ENCODE peak calls at places on chromosomes 11 and 22, in six cellular contexts. K is mucosa of descending colon; S is body of pancreas; D is CD8-positive, alpha-beta T cell; C is lower lobe of right lung; B is CD8-positive, alpha-beta memory T cell. W is an unnamed sample.

GRCh38 chr11:2586091-2586792 is 113.6 kb downstream of the KCNQ1OT1 start:
- DNase-seq in K (no peak), S (peak; percentile 9), D (no peak), C (peak; percentile 30), B (no peak), W (no peak)

GRCh38 chr11:88555829-88556202 is 218.3 kb upstream of the CTSC start:
- DNase-seq in K (no peak), S (no peak), D (no peak), C (no peak), B (no peak), W (no peak)

GRCh38 chr11:84686726-84687125 is 940.4 kb downstream of the DLG2 start:
- DNase-seq in K (no peak), S (no peak), D (no peak), C (no peak), B (no peak), W (no peak)

GRCh38 chr11:116840224-116840745 is 2.9 kb upstream of the APOA1 start:
- DNase-seq in K (no peak), S (no peak), D (no peak), C (no peak), B (no peak), W (no peak)

GRCh38 chr11:62702241-62702640 is 5.0 kb downstream of the BSCL2 start:
- DNase-seq in K (peak; percentile 12), S (no peak), D (no peak), C (no peak), B (no peak), W (no peak)

GRCh38 chr11:34002420-34002819 is 49.1 kb upstream of the CAPRIN1 start:
- DNase-seq in K (no peak), S (peak; percentile 26), D (no peak), C (no peak), B (no peak), W (peak; percentile 11)

GRCh38 chr11:117831661-117832415 is 7.3 kb upstream of the FXYD2 start:
- DNase-seq in K (peak; percentile 27), S (no peak), D (no peak), C (no peak), B (no peak), W (no peak)

GRCh38 chr22:30292069-30292970 is 3.0 kb upstream of the CASTOR1 start:
- DNase-seq in K (no peak), S (no peak), D (no peak), C (no peak), B (no peak), W (no peak)

GRCh38 chr11:43984039-43984438 is 41.6 kb downstream of the C11orf96 start:
- DNase-seq in K (no peak), S (no peak), D (no peak), C (no peak), B (no peak), W (no peak)

GRCh38 chr11:116073854-116074837 is 569.9 kb upstream of the CADM1 start:
- DNase-seq in K (no peak), S (no peak), D (no peak), C (no peak), B (no peak), W (peak; percentile 77)

DNA sequence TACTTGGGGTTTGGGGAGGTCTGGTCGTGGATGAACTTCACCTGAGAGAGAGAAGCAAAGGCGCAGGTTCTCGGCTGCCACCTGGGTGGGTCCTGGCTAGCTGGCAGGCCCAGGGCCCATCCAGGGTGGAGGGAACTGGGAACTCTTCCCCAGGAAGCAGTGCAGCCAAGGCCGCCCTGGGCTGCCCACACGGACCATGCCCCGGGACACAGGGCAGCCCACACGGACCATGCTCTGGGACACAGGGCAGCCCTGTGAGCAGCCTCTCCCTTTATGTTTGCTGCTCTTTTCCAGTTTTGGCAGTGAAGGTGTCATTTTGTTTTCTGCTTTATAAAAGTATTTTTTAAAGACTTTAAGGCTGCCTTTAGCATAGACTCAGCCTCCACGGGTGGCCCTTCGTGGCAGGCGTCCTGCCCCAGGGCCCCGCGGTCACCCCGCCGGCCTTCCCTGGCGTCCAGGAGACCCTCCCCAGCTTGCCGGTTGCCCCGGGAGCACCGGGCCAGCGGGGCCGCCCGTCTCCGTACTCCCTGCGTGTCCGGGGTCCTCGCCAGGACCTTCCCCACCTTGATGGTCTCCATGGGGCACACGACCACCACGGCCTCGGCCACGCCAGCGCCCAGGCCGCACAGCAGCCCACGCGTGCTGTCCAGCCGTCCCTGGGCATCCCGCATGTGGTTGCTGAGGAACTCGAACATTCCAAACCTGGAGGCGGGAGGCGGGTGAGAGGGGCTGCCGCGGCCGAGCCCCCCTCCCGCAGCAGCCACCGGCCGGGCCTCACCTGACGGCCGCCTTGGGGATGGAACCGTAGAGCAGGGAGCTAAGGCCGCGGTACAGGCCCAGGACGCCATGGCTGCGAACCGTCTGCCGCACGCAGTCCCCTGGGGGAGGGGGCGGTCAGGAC is 1.1 kb downstream of the SLC25A1 start:
- DNase-seq in K (peak; percentile 63), S (no peak), D (no peak), C (no peak), B (no peak), W (no peak)
- H3K4me1 ChIP-seq in K (peaks cover 32% of the 10 kb centered on the region), S (peaks cover 64% of the 10 kb centered on the region), D (peaks cover 29% of the 10 kb centered on the region), C (peaks cover 42% of the 10 kb centered on the region), B (peaks cover 28% of the 10 kb centered on the region), W (peaks cover 39% of the 10 kb centered on the region)

GRCh38 chr22:46046299-46046685 is 69.3 kb upstream of the WNT7B start:
- DNase-seq in K (peak; percentile 42), S (no peak), D (no peak), C (peak; percentile 38), B (no peak), W (no peak)

GRCh38 chr22:46043816-46044717 is 67.1 kb upstream of the WNT7B start:
- DNase-seq in K (no peak), S (peak; percentile 66), D (no peak), C (peak; percentile 60), B (peak; percentile 8), W (peak; percentile 13)

GRCh38 chr22:46045459-46046298 is 68.7 kb upstream of the WNT7B start:
- DNase-seq in K (peak; percentile 61), S (peak; percentile 80), D (no peak), C (peak; percentile 47), B (no peak), W (no peak)

GRCh38 chr22:46043339-46043738 is 66.4 kb upstream of the WNT7B start:
- DNase-seq in K (no peak), S (peak; percentile 6), D (no peak), C (peak; percentile 16), B (no peak), W (no peak)

DNA sequence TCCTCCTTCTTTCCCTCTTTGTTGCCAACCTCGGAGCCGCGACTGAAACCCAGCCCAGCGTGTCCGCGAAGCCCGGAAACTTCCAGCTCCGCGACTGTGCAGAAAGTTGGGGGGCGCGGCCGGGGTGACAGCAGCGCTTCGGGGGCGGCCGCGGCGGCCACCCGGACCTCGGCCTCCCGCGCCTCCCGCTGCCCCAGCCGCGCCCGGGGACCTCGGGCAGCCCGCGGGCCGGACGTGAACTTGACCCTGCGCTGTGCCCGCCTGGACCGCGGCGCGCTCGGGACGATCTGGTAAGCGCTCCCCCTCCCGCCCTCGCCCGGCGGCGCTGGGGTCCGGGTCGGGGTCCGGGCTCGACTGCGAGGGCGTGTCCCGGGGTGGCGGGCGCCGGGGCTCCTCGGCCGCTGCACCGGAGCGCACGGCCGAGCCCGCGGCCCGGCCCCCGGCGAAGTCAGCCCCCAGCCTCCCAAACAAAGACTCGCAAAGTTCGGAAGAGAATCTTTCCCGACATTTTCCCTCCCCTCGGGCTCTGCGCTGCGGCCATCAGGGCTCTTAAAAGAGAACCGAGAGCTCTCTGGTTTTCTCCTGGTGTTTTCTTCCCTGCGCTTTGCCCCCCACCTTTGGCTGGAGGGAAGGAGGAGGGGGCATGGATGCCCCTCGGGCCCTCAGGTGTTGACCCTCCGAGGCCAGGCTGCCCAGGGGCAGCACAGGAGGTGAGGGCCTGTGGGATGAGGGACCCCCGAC is 67.9 kb upstream of the WNT7B start:
- DNase-seq in K (no peak), S (peak; percentile 12), D (no peak), C (peak; percentile 69), B (peak; percentile 22), W (peak; percentile 8)
- H3K4me3 ChIP-seq in K (peak overlapping the region; percentile 30), S (no peak overlapping the region), D (peak overlapping the region; percentile 53), C (peak overlapping the region; percentile 64), B (peak overlapping the region; percentile 69), W (peak overlapping the region; percentile 27)

GRCh38 chr22:31953251-31953650 is 8.9 kb downstream of the YWHAH start:
- DNase-seq in K (no peak), S (no peak), D (no peak), C (no peak), B (no peak), W (no peak)

GRCh38 chr22:31950226-31950625 is 5.9 kb downstream of the YWHAH start:
- DNase-seq in K (no peak), S (no peak), D (no peak), C (no peak), B (no peak), W (no peak)

GRCh38 chr22:31952094-31952401 is 7.7 kb downstream of the YWHAH start:
- DNase-seq in K (no peak), S (no peak), D (no peak), C (no peak), B (no peak), W (no peak)

GRCh38 chr22:31952459-31952858 is 8.1 kb downstream of the YWHAH start:
- DNase-seq in K (no peak), S (no peak), D (no peak), C (no peak), B (no peak), W (no peak)

DNA sequence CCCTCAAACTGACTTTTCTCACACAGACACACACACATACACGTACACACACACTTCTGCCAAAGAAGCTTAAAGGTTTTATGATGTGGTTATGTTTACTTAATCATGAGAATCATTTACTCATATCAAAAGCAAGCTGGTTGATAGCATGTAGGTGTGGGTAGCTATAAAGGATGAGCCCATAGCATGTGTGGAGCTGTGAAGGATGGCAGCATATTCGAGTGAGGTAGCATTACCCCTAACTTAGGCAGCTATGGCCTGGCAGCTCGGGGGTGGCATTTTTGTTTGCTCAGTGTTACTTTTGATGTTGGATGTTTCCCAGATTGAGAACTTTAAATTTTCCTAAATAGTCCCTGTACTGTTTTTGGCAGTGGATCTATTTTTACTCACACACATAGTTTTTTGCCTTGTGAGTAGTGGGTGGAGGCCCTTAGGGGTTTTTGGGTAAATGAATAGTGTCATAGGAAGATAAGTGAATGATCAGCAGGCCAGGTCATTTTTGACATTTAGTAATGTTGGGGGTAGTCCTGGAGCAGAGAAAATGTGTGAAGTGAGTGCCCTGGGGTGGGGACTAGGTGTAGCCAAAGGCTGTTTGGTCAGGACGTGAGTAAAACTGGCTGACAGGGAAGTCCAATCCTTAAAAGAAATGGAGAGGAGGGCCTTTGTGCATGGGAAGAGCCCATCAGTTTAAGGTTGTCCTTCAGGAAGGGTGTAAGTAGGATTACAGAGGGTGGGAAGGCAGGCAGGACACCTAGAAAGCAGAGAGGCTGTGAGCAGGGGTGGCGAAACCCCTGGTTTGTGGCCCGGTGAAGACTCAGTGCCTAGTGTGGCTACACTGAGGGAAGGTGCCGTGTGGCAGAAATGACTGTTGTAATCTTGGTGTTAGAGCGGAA is 7.1 kb downstream of the YWHAH start:
- DNase-seq in K (no peak), S (no peak), D (no peak), C (no peak), B (no peak), W (no peak)
- H3K4me1 ChIP-seq in K (peaks cover 32% of the 10 kb centered on the region), S (peaks cover 69% of the 10 kb centered on the region), D (peaks cover 28% of the 10 kb centered on the region), C (peaks cover 87% of the 10 kb centered on the region), B (peaks cover 53% of the 10 kb centered on the region), W (peaks cover 2% of the 10 kb centered on the region)

DNA sequence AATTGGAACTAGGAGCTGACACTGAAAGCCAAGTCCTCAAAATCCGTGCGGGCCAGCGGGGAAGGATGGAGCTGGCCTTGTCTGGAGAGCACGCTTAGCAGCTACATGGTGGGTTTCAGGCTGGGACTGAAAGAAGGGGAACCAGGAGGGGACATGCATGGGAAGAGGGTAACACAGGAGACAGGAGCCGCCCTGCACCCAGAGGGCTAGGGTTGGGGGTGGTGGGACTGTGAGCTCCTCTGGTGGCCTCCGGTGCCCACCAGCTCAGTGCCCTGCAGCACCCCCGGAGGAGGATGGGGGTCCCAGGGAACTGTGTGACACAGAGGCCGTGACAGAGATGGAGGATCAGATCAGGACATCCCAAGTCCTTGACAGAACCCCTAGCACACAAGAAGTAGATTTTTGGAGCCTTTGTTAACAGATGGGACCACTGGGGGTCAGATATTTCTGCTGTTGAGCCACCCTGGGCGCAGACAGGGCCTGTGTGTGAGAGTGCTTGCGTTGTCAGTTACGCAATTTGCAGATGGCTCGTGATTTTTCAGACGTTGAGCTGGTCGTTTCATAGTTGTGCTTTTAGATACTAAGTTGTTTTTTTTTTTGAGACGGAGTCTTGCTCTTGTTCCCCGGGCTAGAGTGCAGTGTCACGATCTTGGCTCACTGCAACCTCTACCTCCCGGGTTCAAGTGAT is 21.3 kb upstream of the GRAMD4 start:
- DNase-seq in K (no peak), S (no peak), D (no peak), C (peak; percentile 65), B (no peak), W (no peak)
- H3K4me3 ChIP-seq in K (no peak overlapping the region), S (no peak overlapping the region), D (no peak overlapping the region), C (no peak overlapping the region), B (no peak overlapping the region), W (no peak overlapping the region)

W was measured in Caco-2.